ENCODE peak calls at places on chromosomes 5 and 9, in four cellular contexts. P, L, J and A are unnamed samples.

GRCh38 chr5:157241483-157241882 is 24.4 kb upstream of the CYFIP2 start:
- DNase-seq in P (no peak), L (peak), J (no peak), A (no peak)

GRCh38 chr9:22103650-22104575 is 94.8 kb upstream of the CDKN2B start:
- DNase-seq in P (no peak), L (peak), J (peak), A (no peak)

GRCh38 chr5:18553269-18553668 is 919.0 kb downstream of the TAF11L14 start:
- DNase-seq in P (no peak), L (no peak), J (no peak), A (no peak)

GRCh38 chr5:64312496-64312895 is 146.9 kb downstream of the RNF180 start:
- DNase-seq in P (no peak), L (no peak), J (no peak), A (no peak)

GRCh38 chr9:126125577-126125976 is 201.1 kb upstream of the MVB12B start:
- DNase-seq in P (no peak), L (no peak), J (no peak), A (no peak)

GRCh38 chr5:125717209-125717608 is 706.0 kb upstream of the GRAMD2B start:
- DNase-seq in P (peak), L (peak), J (peak), A (no peak)

GRCh38 chr9:13816837-13817236 is 497.1 kb downstream of the NFIB start:
- DNase-seq in P (no peak), L (no peak), J (no peak), A (no peak)

GRCh38 chr9:134778156-134778555 is 102.5 kb upstream of the FCN2 start:
- DNase-seq in P (no peak), L (peak), J (no peak), A (no peak)

GRCh38 chr9:131043097-131043496 is 34.1 kb downstream of the LAMC3 start:
- DNase-seq in P (no peak), L (no peak), J (no peak), A (peak)

GRCh38 chr5:100647461-100648230 is 112.5 kb downstream of the FAM174A start:
- DNase-seq in P (no peak), L (no peak), J (no peak), A (no peak)

GRCh38 chr5:112733586-112733985 is 4.1 kb upstream of the APC start:
- DNase-seq in P (no peak), L (no peak), J (no peak), A (no peak)

GRCh38 chr9:105290401-105290800 is 46.0 kb downstream of the SLC44A1 start:
- DNase-seq in P (no peak), L (peak), J (peak), A (no peak)

GRCh38 chr5:56564451-56565223 is 250.7 kb upstream of the MAP3K1 start:
- DNase-seq in P (no peak), L (peak), J (peak), A (no peak)

GRCh38 chr9:133963166-133963565 is 29.0 kb downstream of the VAV2 start:
- DNase-seq in P (no peak), L (no peak), J (no peak), A (no peak)

GRCh38 chr5:51669095-51669494 is 285.8 kb downstream of the ISL1 start:
- DNase-seq in P (no peak), L (no peak), J (no peak), A (no peak)

GRCh38 chr5:13477118-13477737 is 467.3 kb downstream of the DNAH5 start:
- DNase-seq in P (no peak), L (peak), J (no peak), A (no peak)

GRCh38 chr5:137696481-137696880 is 39.4 kb downstream of the KLHL3 start:
- DNase-seq in P (no peak), L (peak), J (peak), A (no peak)

GRCh38 chr5:146644811-146645210 is 128.8 kb upstream of the GPR151 start:
- DNase-seq in P (no peak), L (no peak), J (no peak), A (no peak)

GRCh38 chr9:24333629-24334028 is 212.1 kb downstream of the IZUMO3 start:
- DNase-seq in P (no peak), L (no peak), J (no peak), A (no peak)

GRCh38 chr9:131324736-131325679 is 35.5 kb downstream of the PLPP7 start:
- DNase-seq in P (no peak), L (no peak), J (no peak), A (peak)

GRCh38 chr9:104093647-104094533 is at the start of gene SMC2:
- DNase-seq in P (peak), L (peak), J (peak), A (peak)
- H3K4me3 ChIP-seq in P (peak), L (peak), J (peak), A (peak)

DNA sequence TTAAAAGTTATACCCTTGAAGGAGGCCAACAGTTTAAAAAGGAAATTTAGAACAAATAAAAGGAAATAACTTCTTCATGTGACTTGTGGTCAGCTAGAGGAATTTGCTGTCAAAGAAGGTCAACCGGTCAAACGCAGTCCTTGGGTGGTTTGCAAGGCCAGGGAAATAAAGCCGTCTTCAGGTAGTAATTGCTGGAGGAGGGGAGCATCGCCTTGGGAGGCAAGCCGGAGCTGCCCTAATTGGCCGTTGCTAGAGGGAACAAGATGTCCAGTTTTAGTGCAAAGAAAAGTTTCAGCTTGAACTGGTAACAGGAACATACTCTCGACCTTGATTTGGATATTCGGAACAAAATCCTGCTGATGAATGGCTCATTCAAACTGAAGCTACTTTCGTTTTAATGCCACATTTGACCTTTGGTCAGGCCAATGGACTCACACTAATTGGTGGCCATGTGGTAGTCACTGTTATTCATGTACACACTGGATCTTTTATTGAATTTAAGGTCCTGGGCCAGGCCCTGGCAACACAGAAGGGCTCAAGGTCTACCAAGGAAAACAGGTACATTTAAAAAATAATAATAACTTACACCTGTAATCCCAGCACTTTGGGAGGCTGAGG is 47.0 kb upstream of the MYO10 start:
- DNase-seq in P (no peak), L (no peak), J (no peak), A (no peak)
- H2AFZ ChIP-seq in P (peak), L (peak), J (no peak), A (no peak)

GRCh38 chr9:128026255-128027165 is 40.6 kb downstream of the NAIF1 start:
- DNase-seq in P (no peak), L (no peak), J (no peak), A (peak)
- H3K4me3 ChIP-seq in P (no peak), L (no peak), J (no peak), A (no peak)

GRCh38 chr9:129665814-129666511 is 516 bp downstream of the PRRX2 start:
- DNase-seq in P (no peak), L (no peak), J (no peak), A (no peak)
- H2AFZ ChIP-seq in P (peak), L (peak), J (peak), A (no peak)